ENCODE peak calls at places on chromosomes 4 and X, in ten cellular contexts. One of them, this sample, is unnamed.
A peak's percentile ranks its signal among the peaks of the same experiment; 100 is the strongest.

GRCh38 chrX:45196701-45197100 is 4.0 kb downstream of the DIPK2B start:
- DNase-seq in M059J: peak; percentile 21
- DNase-seq in ureter: no peak
- DNase-seq in stimulated activated CD4-positive, alpha-beta T cell treated with anti-CD3 and anti-CD28 coated beads, Interleukin-4, amount 100 ng/mL, for 1 hour: no peak
- DNase-seq in globus pallidus: no peak
- DNase-seq in NCI-H1105 treated with DMSO at 0.1 percent for 48 hours: no peak
- DNase-seq in naive thymus-derived CD8-positive, alpha-beta T cell: no peak
- DNase-seq in cerebellum: no peak
- DNase-seq in RKO: no peak
- DNase-seq in PC-9: no peak
- DNase-seq in this sample: peak; percentile 63

GRCh38 chr4:104025251-104025650 is 305.5 kb upstream of the TACR3 start:
- DNase-seq in M059J: no peak
- DNase-seq in PC-9: no peak
- DNase-seq in RKO: no peak
- DNase-seq in stimulated activated CD4-positive, alpha-beta T cell treated with anti-CD3 and anti-CD28 coated beads, Interleukin-4, amount 100 ng/mL, for 1 hour: no peak
- DNase-seq in NCI-H1105 treated with DMSO at 0.1 percent for 48 hours: no peak
- DNase-seq in globus pallidus: no peak
- DNase-seq in cerebellum: peak; percentile 29
- DNase-seq in ureter: no peak
- DNase-seq in naive thymus-derived CD8-positive, alpha-beta T cell: no peak
- DNase-seq in this sample: no peak

GRCh38 chr4:185068837-185069236 is 50.5 kb downstream of the HELT start:
- DNase-seq in RKO: no peak
- DNase-seq in globus pallidus: no peak
- DNase-seq in M059J: no peak
- DNase-seq in NCI-H1105 treated with DMSO at 0.1 percent for 48 hours: no peak
- DNase-seq in ureter: no peak
- DNase-seq in cerebellum: no peak
- DNase-seq in stimulated activated CD4-positive, alpha-beta T cell treated with anti-CD3 and anti-CD28 coated beads, Interleukin-4, amount 100 ng/mL, for 1 hour: no peak
- DNase-seq in naive thymus-derived CD8-positive, alpha-beta T cell: no peak
- DNase-seq in PC-9: no peak
- DNase-seq in this sample: peak; percentile 6

GRCh38 chr4:139129206-139129605 is 47.8 kb downstream of the ELF2 start:
- DNase-seq in ureter: no peak
- DNase-seq in globus pallidus: no peak
- DNase-seq in stimulated activated CD4-positive, alpha-beta T cell treated with anti-CD3 and anti-CD28 coated beads, Interleukin-4, amount 100 ng/mL, for 1 hour: no peak
- DNase-seq in M059J: no peak
- DNase-seq in NCI-H1105 treated with DMSO at 0.1 percent for 48 hours: no peak
- DNase-seq in naive thymus-derived CD8-positive, alpha-beta T cell: no peak
- DNase-seq in RKO: no peak
- DNase-seq in cerebellum: no peak
- DNase-seq in PC-9: no peak
- DNase-seq in this sample: peak; percentile 35

GRCh38 chr4:116020141-116020722 is 906.8 kb upstream of the NDST4 start:
- DNase-seq in globus pallidus: no peak
- DNase-seq in NCI-H1105 treated with DMSO at 0.1 percent for 48 hours: no peak
- DNase-seq in M059J: no peak
- DNase-seq in ureter: no peak
- DNase-seq in naive thymus-derived CD8-positive, alpha-beta T cell: no peak
- DNase-seq in RKO: peak; percentile 30
- DNase-seq in stimulated activated CD4-positive, alpha-beta T cell treated with anti-CD3 and anti-CD28 coated beads, Interleukin-4, amount 100 ng/mL, for 1 hour: no peak
- DNase-seq in cerebellum: no peak
- DNase-seq in PC-9: no peak
- DNase-seq in this sample: no peak

GRCh38 chr4:144709159-144709558 is 63.2 kb downstream of the HHIP start:
- DNase-seq in naive thymus-derived CD8-positive, alpha-beta T cell: no peak
- DNase-seq in ureter: no peak
- DNase-seq in RKO: no peak
- DNase-seq in PC-9: no peak
- DNase-seq in NCI-H1105 treated with DMSO at 0.1 percent for 48 hours: no peak
- DNase-seq in M059J: peak; percentile 89
- DNase-seq in stimulated activated CD4-positive, alpha-beta T cell treated with anti-CD3 and anti-CD28 coated beads, Interleukin-4, amount 100 ng/mL, for 1 hour: no peak
- DNase-seq in cerebellum: no peak
- DNase-seq in globus pallidus: no peak
- DNase-seq in this sample: peak; percentile 94

GRCh38 chrX:9927638-9928037 is 39.5 kb upstream of the CLDN34 start:
- DNase-seq in globus pallidus: no peak
- DNase-seq in RKO: no peak
- DNase-seq in naive thymus-derived CD8-positive, alpha-beta T cell: no peak
- DNase-seq in M059J: no peak
- DNase-seq in cerebellum: no peak
- DNase-seq in stimulated activated CD4-positive, alpha-beta T cell treated with anti-CD3 and anti-CD28 coated beads, Interleukin-4, amount 100 ng/mL, for 1 hour: no peak
- DNase-seq in ureter: no peak
- DNase-seq in NCI-H1105 treated with DMSO at 0.1 percent for 48 hours: no peak
- DNase-seq in PC-9: no peak
- DNase-seq in this sample: no peak

GRCh38 chr4:38324861-38325451 is 339.0 kb upstream of the KLF3 start:
- DNase-seq in cerebellum: no peak
- DNase-seq in naive thymus-derived CD8-positive, alpha-beta T cell: no peak
- DNase-seq in M059J: no peak
- DNase-seq in stimulated activated CD4-positive, alpha-beta T cell treated with anti-CD3 and anti-CD28 coated beads, Interleukin-4, amount 100 ng/mL, for 1 hour: no peak
- DNase-seq in ureter: no peak
- DNase-seq in PC-9: no peak
- DNase-seq in NCI-H1105 treated with DMSO at 0.1 percent for 48 hours: no peak
- DNase-seq in globus pallidus: no peak
- DNase-seq in RKO: no peak
- DNase-seq in this sample: no peak

GRCh38 chr4:54228563-54229501 is at the start of gene PDGFRA:
- DNase-seq in PC-9: no peak
- DNase-seq in NCI-H1105 treated with DMSO at 0.1 percent for 48 hours: no peak
- DNase-seq in ureter: no peak
- DNase-seq in M059J: no peak
- DNase-seq in RKO: no peak
- DNase-seq in cerebellum: no peak
- DNase-seq in naive thymus-derived CD8-positive, alpha-beta T cell: no peak
- DNase-seq in globus pallidus: no peak
- DNase-seq in stimulated activated CD4-positive, alpha-beta T cell treated with anti-CD3 and anti-CD28 coated beads, Interleukin-4, amount 100 ng/mL, for 1 hour: no peak
- DNase-seq in this sample: no peak

GRCh38 chr4:88027611-88028608 is 20.5 kb downstream of the PKD2 start:
- DNase-seq in stimulated activated CD4-positive, alpha-beta T cell treated with anti-CD3 and anti-CD28 coated beads, Interleukin-4, amount 100 ng/mL, for 1 hour: no peak
- DNase-seq in globus pallidus: no peak
- DNase-seq in NCI-H1105 treated with DMSO at 0.1 percent for 48 hours: no peak
- DNase-seq in cerebellum: no peak
- DNase-seq in PC-9: no peak
- DNase-seq in RKO: no peak
- DNase-seq in ureter: no peak
- DNase-seq in M059J: peak; percentile 93
- DNase-seq in naive thymus-derived CD8-positive, alpha-beta T cell: no peak
- DNase-seq in this sample: peak; percentile 89

GRCh38 chr4:8095956-8096689 is 62.5 kb downstream of the ABLIM2 start:
- DNase-seq in cerebellum: no peak
- DNase-seq in RKO: peak; percentile 34
- DNase-seq in ureter: no peak
- DNase-seq in M059J: no peak
- DNase-seq in PC-9: no peak
- DNase-seq in NCI-H1105 treated with DMSO at 0.1 percent for 48 hours: no peak
- DNase-seq in globus pallidus: no peak
- DNase-seq in stimulated activated CD4-positive, alpha-beta T cell treated with anti-CD3 and anti-CD28 coated beads, Interleukin-4, amount 100 ng/mL, for 1 hour: no peak
- DNase-seq in naive thymus-derived CD8-positive, alpha-beta T cell: no peak
- DNase-seq in this sample: no peak

GRCh38 chrX:117653396-117653795 is 463.2 kb downstream of the KLHL13 start:
- DNase-seq in stimulated activated CD4-positive, alpha-beta T cell treated with anti-CD3 and anti-CD28 coated beads, Interleukin-4, amount 100 ng/mL, for 1 hour: no peak
- DNase-seq in ureter: no peak
- DNase-seq in cerebellum: no peak
- DNase-seq in naive thymus-derived CD8-positive, alpha-beta T cell: no peak
- DNase-seq in M059J: no peak
- DNase-seq in RKO: no peak
- DNase-seq in NCI-H1105 treated with DMSO at 0.1 percent for 48 hours: no peak
- DNase-seq in PC-9: no peak
- DNase-seq in globus pallidus: no peak
- DNase-seq in this sample: no peak

GRCh38 chr4:6343950-6344408 is 74.3 kb downstream of the WFS1 start:
- DNase-seq in M059J: peak; percentile 84
- DNase-seq in PC-9: peak; percentile 74
- DNase-seq in RKO: peak; percentile 94
- DNase-seq in NCI-H1105 treated with DMSO at 0.1 percent for 48 hours: no peak
- DNase-seq in naive thymus-derived CD8-positive, alpha-beta T cell: no peak
- DNase-seq in stimulated activated CD4-positive, alpha-beta T cell treated with anti-CD3 and anti-CD28 coated beads, Interleukin-4, amount 100 ng/mL, for 1 hour: no peak
- DNase-seq in ureter: no peak
- DNase-seq in cerebellum: no peak
- DNase-seq in globus pallidus: no peak
- DNase-seq in this sample: peak; percentile 87

GRCh38 chrX:154308108-154308946 is 12.7 kb downstream of the TKTL1 start:
- DNase-seq in globus pallidus: no peak
- DNase-seq in cerebellum: peak; percentile 26
- DNase-seq in PC-9: peak; percentile 62
- DNase-seq in RKO: peak; percentile 55
- DNase-seq in NCI-H1105 treated with DMSO at 0.1 percent for 48 hours: peak; percentile 69
- DNase-seq in naive thymus-derived CD8-positive, alpha-beta T cell: peak; percentile 55
- DNase-seq in ureter: peak; percentile 74
- DNase-seq in M059J: peak; percentile 58
- DNase-seq in stimulated activated CD4-positive, alpha-beta T cell treated with anti-CD3 and anti-CD28 coated beads, Interleukin-4, amount 100 ng/mL, for 1 hour: peak; percentile 74
- DNase-seq in this sample: peak; percentile 62

GRCh38 chr4:130257271-130257670 is 1161.3 kb downstream of the C4orf33 start:
- DNase-seq in ureter: no peak
- DNase-seq in PC-9: no peak
- DNase-seq in cerebellum: no peak
- DNase-seq in NCI-H1105 treated with DMSO at 0.1 percent for 48 hours: no peak
- DNase-seq in stimulated activated CD4-positive, alpha-beta T cell treated with anti-CD3 and anti-CD28 coated beads, Interleukin-4, amount 100 ng/mL, for 1 hour: no peak
- DNase-seq in RKO: peak; percentile 90
- DNase-seq in naive thymus-derived CD8-positive, alpha-beta T cell: no peak
- DNase-seq in M059J: peak; percentile 59
- DNase-seq in globus pallidus: no peak
- DNase-seq in this sample: peak; percentile 95

GRCh38 chrX:15956684-15957083 is 102.1 kb upstream of the AP1S2 start:
- DNase-seq in ureter: no peak
- DNase-seq in cerebellum: no peak
- DNase-seq in NCI-H1105 treated with DMSO at 0.1 percent for 48 hours: no peak
- DNase-seq in M059J: peak; percentile 63
- DNase-seq in RKO: no peak
- DNase-seq in PC-9: no peak
- DNase-seq in stimulated activated CD4-positive, alpha-beta T cell treated with anti-CD3 and anti-CD28 coated beads, Interleukin-4, amount 100 ng/mL, for 1 hour: no peak
- DNase-seq in naive thymus-derived CD8-positive, alpha-beta T cell: no peak
- DNase-seq in globus pallidus: no peak
- DNase-seq in this sample: peak; percentile 65

GRCh38 chrX:40462797-40463196 is 118.0 kb upstream of the ATP6AP2 start:
- DNase-seq in naive thymus-derived CD8-positive, alpha-beta T cell: no peak
- DNase-seq in stimulated activated CD4-positive, alpha-beta T cell treated with anti-CD3 and anti-CD28 coated beads, Interleukin-4, amount 100 ng/mL, for 1 hour: no peak
- DNase-seq in cerebellum: no peak
- DNase-seq in M059J: no peak
- DNase-seq in PC-9: no peak
- DNase-seq in globus pallidus: no peak
- DNase-seq in NCI-H1105 treated with DMSO at 0.1 percent for 48 hours: no peak
- DNase-seq in RKO: no peak
- DNase-seq in ureter: no peak
- DNase-seq in this sample: no peak

GRCh38 chr4:172813359-172813923 is 355.2 kb upstream of the GALNT7 start:
- DNase-seq in ureter: no peak
- DNase-seq in NCI-H1105 treated with DMSO at 0.1 percent for 48 hours: no peak
- DNase-seq in globus pallidus: no peak
- DNase-seq in RKO: no peak
- DNase-seq in naive thymus-derived CD8-positive, alpha-beta T cell: no peak
- DNase-seq in M059J: no peak
- DNase-seq in PC-9: no peak
- DNase-seq in cerebellum: no peak
- DNase-seq in stimulated activated CD4-positive, alpha-beta T cell treated with anti-CD3 and anti-CD28 coated beads, Interleukin-4, amount 100 ng/mL, for 1 hour: no peak
- DNase-seq in this sample: peak; percentile 26

GRCh38 chrX:45710081-45710801 is 509.6 kb upstream of the DIPK2B start:
- DNase-seq in PC-9: peak; percentile 22
- DNase-seq in globus pallidus: no peak
- DNase-seq in cerebellum: no peak
- DNase-seq in stimulated activated CD4-positive, alpha-beta T cell treated with anti-CD3 and anti-CD28 coated beads, Interleukin-4, amount 100 ng/mL, for 1 hour: peak; percentile 42
- DNase-seq in NCI-H1105 treated with DMSO at 0.1 percent for 48 hours: no peak
- DNase-seq in M059J: peak; percentile 98
- DNase-seq in naive thymus-derived CD8-positive, alpha-beta T cell: no peak
- DNase-seq in ureter: no peak
- DNase-seq in RKO: peak; percentile 98
- DNase-seq in this sample: peak; percentile 96

GRCh38 chrX:46647251-46647650 is 73.7 kb downstream of the CHST7 start:
- DNase-seq in NCI-H1105 treated with DMSO at 0.1 percent for 48 hours: no peak
- DNase-seq in RKO: no peak
- DNase-seq in ureter: no peak
- DNase-seq in cerebellum: no peak
- DNase-seq in PC-9: no peak
- DNase-seq in globus pallidus: no peak
- DNase-seq in M059J: no peak
- DNase-seq in stimulated activated CD4-positive, alpha-beta T cell treated with anti-CD3 and anti-CD28 coated beads, Interleukin-4, amount 100 ng/mL, for 1 hour: no peak
- DNase-seq in naive thymus-derived CD8-positive, alpha-beta T cell: no peak
- DNase-seq in this sample: no peak

GRCh38 chrX:13093489-13094140 is 49.2 kb upstream of the FAM9C start:
- DNase-seq in cerebellum: no peak
- DNase-seq in globus pallidus: no peak
- DNase-seq in M059J: no peak
- DNase-seq in stimulated activated CD4-positive, alpha-beta T cell treated with anti-CD3 and anti-CD28 coated beads, Interleukin-4, amount 100 ng/mL, for 1 hour: no peak
- DNase-seq in ureter: no peak
- DNase-seq in RKO: no peak
- DNase-seq in naive thymus-derived CD8-positive, alpha-beta T cell: no peak
- DNase-seq in NCI-H1105 treated with DMSO at 0.1 percent for 48 hours: no peak
- DNase-seq in PC-9: no peak
- DNase-seq in this sample: no peak

GRCh38 chr4:41009411-41009810 is 204.9 kb downstream of the APBB2 start:
- DNase-seq in cerebellum: no peak
- DNase-seq in stimulated activated CD4-positive, alpha-beta T cell treated with anti-CD3 and anti-CD28 coated beads, Interleukin-4, amount 100 ng/mL, for 1 hour: no peak
- DNase-seq in naive thymus-derived CD8-positive, alpha-beta T cell: no peak
- DNase-seq in NCI-H1105 treated with DMSO at 0.1 percent for 48 hours: no peak
- DNase-seq in globus pallidus: no peak
- DNase-seq in PC-9: no peak
- DNase-seq in ureter: no peak
- DNase-seq in M059J: peak; percentile 66
- DNase-seq in RKO: peak; percentile 58
- DNase-seq in this sample: peak; percentile 77

GRCh38 chrX:153828723-153829548 is 1.4 kb downstream of the PDZD4 start:
- DNase-seq in PC-9: no peak
- DNase-seq in cerebellum: no peak
- DNase-seq in stimulated activated CD4-positive, alpha-beta T cell treated with anti-CD3 and anti-CD28 coated beads, Interleukin-4, amount 100 ng/mL, for 1 hour: no peak
- DNase-seq in RKO: no peak
- DNase-seq in globus pallidus: no peak
- DNase-seq in M059J: no peak
- DNase-seq in NCI-H1105 treated with DMSO at 0.1 percent for 48 hours: no peak
- DNase-seq in ureter: no peak
- DNase-seq in naive thymus-derived CD8-positive, alpha-beta T cell: no peak
- DNase-seq in this sample: peak; percentile 11

GRCh38 chr4:6819295-6819694 is 36.8 kb downstream of the KIAA0232 start:
- DNase-seq in cerebellum: no peak
- DNase-seq in globus pallidus: no peak
- DNase-seq in M059J: peak; percentile 29
- DNase-seq in PC-9: no peak
- DNase-seq in ureter: no peak
- DNase-seq in naive thymus-derived CD8-positive, alpha-beta T cell: no peak
- DNase-seq in NCI-H1105 treated with DMSO at 0.1 percent for 48 hours: no peak
- DNase-seq in RKO: no peak
- DNase-seq in stimulated activated CD4-positive, alpha-beta T cell treated with anti-CD3 and anti-CD28 coated beads, Interleukin-4, amount 100 ng/mL, for 1 hour: no peak
- DNase-seq in this sample: no peak

GRCh38 chrX:71638409-71638808 is 20.1 kb upstream of the CXCR3 start:
- DNase-seq in stimulated activated CD4-positive, alpha-beta T cell treated with anti-CD3 and anti-CD28 coated beads, Interleukin-4, amount 100 ng/mL, for 1 hour: no peak
- DNase-seq in M059J: no peak
- DNase-seq in globus pallidus: no peak
- DNase-seq in NCI-H1105 treated with DMSO at 0.1 percent for 48 hours: no peak
- DNase-seq in PC-9: no peak
- DNase-seq in naive thymus-derived CD8-positive, alpha-beta T cell: no peak
- DNase-seq in RKO: no peak
- DNase-seq in cerebellum: no peak
- DNase-seq in ureter: no peak
- DNase-seq in this sample: no peak

GRCh38 chrX:105816517-105816916 is 5.8 kb upstream of the NRK start:
- DNase-seq in naive thymus-derived CD8-positive, alpha-beta T cell: no peak
- DNase-seq in globus pallidus: no peak
- DNase-seq in ureter: no peak
- DNase-seq in PC-9: no peak
- DNase-seq in RKO: no peak
- DNase-seq in stimulated activated CD4-positive, alpha-beta T cell treated with anti-CD3 and anti-CD28 coated beads, Interleukin-4, amount 100 ng/mL, for 1 hour: no peak
- DNase-seq in NCI-H1105 treated with DMSO at 0.1 percent for 48 hours: no peak
- DNase-seq in M059J: no peak
- DNase-seq in cerebellum: no peak
- DNase-seq in this sample: no peak

GRCh38 chrX:110825972-110826371 is 30.4 kb upstream of the CHRDL1 start:
- DNase-seq in stimulated activated CD4-positive, alpha-beta T cell treated with anti-CD3 and anti-CD28 coated beads, Interleukin-4, amount 100 ng/mL, for 1 hour: no peak
- DNase-seq in RKO: no peak
- DNase-seq in ureter: no peak
- DNase-seq in globus pallidus: no peak
- DNase-seq in cerebellum: no peak
- DNase-seq in M059J: no peak
- DNase-seq in naive thymus-derived CD8-positive, alpha-beta T cell: no peak
- DNase-seq in PC-9: no peak
- DNase-seq in NCI-H1105 treated with DMSO at 0.1 percent for 48 hours: no peak
- DNase-seq in this sample: no peak

GRCh38 chrX:51571821-51572220 is 46.9 kb downstream of the CENPVL3 start:
- DNase-seq in naive thymus-derived CD8-positive, alpha-beta T cell: no peak
- DNase-seq in stimulated activated CD4-positive, alpha-beta T cell treated with anti-CD3 and anti-CD28 coated beads, Interleukin-4, amount 100 ng/mL, for 1 hour: no peak
- DNase-seq in globus pallidus: no peak
- DNase-seq in cerebellum: no peak
- DNase-seq in RKO: no peak
- DNase-seq in ureter: no peak
- DNase-seq in NCI-H1105 treated with DMSO at 0.1 percent for 48 hours: no peak
- DNase-seq in PC-9: no peak
- DNase-seq in M059J: no peak
- DNase-seq in this sample: no peak